ENCODE peak calls at places on chromosomes 7 and 10, in six cellular contexts. R, J, W, K, E and L are unnamed samples.

GRCh38 chr7:158407581-158408331 is 179.9 kb downstream of the PTPRN2 start:
- DNase-seq in J (no peak), W (peak; percentile 66), K (peak; percentile 38), R (no peak), E (no peak), L (peak; percentile 55)

GRCh38 chr10:21031232-21031790 is 134.2 kb upstream of the NEBL start:
- DNase-seq in K (no peak), R (no peak), W (no peak), J (no peak), E (no peak), L (no peak)

GRCh38 chr10:123101844-123102243 is 33.9 kb upstream of the HMX3 start:
- DNase-seq in K (no peak), W (no peak), J (no peak), R (no peak), E (no peak), L (no peak)

GRCh38 chr7:64045301-64046040 is at the start of gene ZNF727:
- DNase-seq in E (no peak), W (no peak), J (no peak), K (peak; percentile 11), R (no peak), L (no peak)

GRCh38 chr7:83751217-83751616 is 102.3 kb upstream of the SEMA3E start:
- DNase-seq in E (no peak), K (no peak), W (no peak), R (no peak), J (no peak), L (no peak)

GRCh38 chr7:100686822-100687211 is 7.2 kb downstream of the GIGYF1 start:
- DNase-seq in K (no peak), J (no peak), W (no peak), E (no peak), R (no peak), L (no peak)

GRCh38 chr7:31986878-31987518 is 83.2 kb downstream of the PDE1C start:
- DNase-seq in R (no peak), K (no peak), E (no peak), W (no peak), J (no peak), L (no peak)

GRCh38 chr7:158650821-158651225 is 53.8 kb downstream of the NCAPG2 start:
- DNase-seq in E (no peak), J (no peak), K (no peak), W (no peak), R (no peak), L (no peak)

GRCh38 chr7:44520574-44520973 is 20.6 kb downstream of the NPC1L1 start:
- DNase-seq in W (no peak), R (no peak), J (no peak), E (no peak), K (no peak), L (no peak)

GRCh38 chr10:335151-335800 is 200.0 kb downstream of the ZMYND11 start:
- DNase-seq in K (no peak), W (no peak), J (no peak), E (no peak), R (no peak), L (no peak)

GRCh38 chr10:104337527-104337984 is 709 bp downstream of the ITPRIP start:
- DNase-seq in W (peak; percentile 77), K (peak; percentile 31), E (no peak), J (no peak), R (no peak), L (no peak)

GRCh38 chr10:48939790-48940325 is at the start of gene LRRC18:
- DNase-seq in J (no peak), W (no peak), R (no peak), K (no peak), E (no peak), L (no peak)

DNA sequence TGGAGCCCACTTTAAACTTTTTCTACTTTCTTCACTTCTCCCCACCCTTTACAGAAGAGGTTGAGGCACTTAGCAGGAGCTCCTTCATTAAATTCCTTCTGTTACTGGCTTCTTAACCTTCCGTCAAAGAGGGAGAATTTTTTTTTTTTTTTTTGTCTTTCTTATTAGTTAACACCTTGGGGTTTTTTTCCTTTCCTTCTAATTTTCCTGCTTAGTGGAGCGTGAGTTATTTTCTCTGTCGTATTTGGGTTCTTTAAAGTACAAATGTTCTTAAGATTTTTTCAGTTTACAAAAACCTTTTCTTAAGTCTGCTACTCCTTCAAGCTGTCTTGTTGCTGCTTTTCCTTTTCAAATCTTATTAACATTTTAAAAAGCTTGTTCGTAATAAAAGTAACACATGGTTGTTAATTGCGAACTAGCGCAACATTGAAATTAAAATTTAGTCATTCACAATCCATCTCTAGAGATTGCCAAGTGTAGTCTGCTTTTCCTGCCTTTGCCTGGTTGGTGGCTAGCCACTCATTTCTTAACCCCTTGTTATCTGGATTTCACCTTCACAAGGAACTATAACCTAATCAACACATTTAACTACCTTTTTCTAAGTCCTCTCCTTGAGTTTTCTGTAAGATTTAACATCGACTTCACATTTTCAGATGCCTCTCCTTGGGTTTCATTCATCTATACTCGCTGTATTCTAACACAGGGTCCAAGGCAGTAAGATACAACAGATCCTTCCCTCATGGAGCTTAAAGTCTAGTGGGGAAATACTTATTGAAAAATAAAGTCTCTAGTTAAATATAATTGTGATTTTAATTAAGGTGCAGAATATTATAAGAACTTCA is 2.0 kb downstream of the BMPR1A start:
- DNase-seq in W (peak; percentile 56), E (no peak), R (no peak), J (no peak), K (no peak), L (peak; percentile 28)
- TF ChIP-seq CREB1 in W (no peak), E (no peak), R (no peak), J (no peak), K (no peak), L (no peak)

GRCh38 chr7:129771928-129772479 is 160.5 kb downstream of the NRF1 start:
- DNase-seq in J (peak; percentile 51), W (no peak), E (no peak), K (no peak), R (no peak), L (no peak)
- TF ChIP-seq CREB1 in J (no peak), W (no peak), E (no peak), K (no peak), R (no peak), L (no peak)

GRCh38 chr7:30530373-30530772 is 25.7 kb upstream of the GGCT start:
- DNase-seq in J (no peak), E (no peak), R (no peak), W (no peak), K (no peak), L (no peak)
- TF ChIP-seq CREB1 in J (no peak), E (no peak), R (no peak), W (no peak), K (no peak), L (no peak)

DNA sequence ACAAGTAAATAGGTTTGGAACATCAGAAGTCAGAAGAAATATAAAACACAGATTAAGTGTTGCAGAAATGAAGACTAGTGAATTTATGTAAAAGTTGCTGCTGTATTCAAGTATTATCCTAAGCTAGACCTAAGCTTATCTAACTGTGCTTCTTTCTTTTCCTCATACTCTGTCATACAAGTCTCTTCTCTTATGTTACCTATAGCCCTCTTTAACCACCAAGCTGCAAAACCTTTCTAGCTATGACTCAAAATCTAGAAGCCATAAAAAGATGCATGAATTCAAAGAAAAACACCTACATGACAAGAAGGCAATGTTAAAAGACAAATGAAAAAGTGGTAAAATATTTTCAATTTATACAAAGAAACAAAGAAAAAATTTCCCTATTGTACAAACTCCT is 23.0 kb downstream of the DENND11 start:
- DNase-seq in W (no peak), K (no peak), R (no peak), E (no peak), J (no peak), L (no peak)
- TF ChIP-seq CREB1 in W (no peak), K (no peak), R (peak; percentile 30), E (no peak), J (no peak), L (no peak)

DNA sequence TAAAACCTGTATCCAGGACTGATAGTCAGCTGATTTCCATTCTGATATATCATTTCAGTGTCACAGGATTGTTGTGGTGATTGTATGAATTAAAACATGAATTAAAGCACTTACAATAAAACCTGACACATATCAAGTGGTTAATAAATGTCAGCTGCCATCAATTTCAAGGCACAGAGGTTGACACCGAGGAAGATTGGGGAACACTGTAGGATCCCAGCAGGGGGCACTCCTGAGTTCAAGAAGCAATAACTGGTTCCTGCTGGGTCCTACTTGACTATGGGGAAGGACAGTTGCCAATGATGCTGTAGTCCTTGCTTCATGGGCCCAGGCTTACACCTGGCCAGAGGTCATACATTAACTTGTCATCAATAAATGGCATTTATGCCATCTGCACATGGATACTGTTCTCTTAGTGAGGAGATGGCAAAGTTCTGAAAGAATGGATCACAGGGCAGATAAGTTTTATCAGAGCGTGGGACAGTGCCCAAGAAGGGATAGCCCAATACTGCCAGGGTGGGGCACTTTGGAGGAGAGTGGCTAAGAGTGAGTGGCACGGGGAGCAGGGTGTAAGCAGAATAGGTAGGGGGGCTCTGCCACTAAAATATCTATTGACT is 24.1 kb downstream of the FZD1 start:
- DNase-seq in K (peak; percentile 47), E (no peak), W (peak; percentile 89), J (peak; percentile 77), R (no peak), L (peak; percentile 16)
- TF ChIP-seq CREB1 in K (no peak), E (no peak), W (no peak), J (no peak), R (no peak), L (no peak)